ENCODE peak calls at places on chromosome 1, in four cellular contexts. F, L, P and V are unnamed samples.

GRCh38 chr1:151912973-151913372 is 3.7 kb upstream of the THEM4 start:
- DNase-seq in F (no peak), L (no peak), P (no peak), V (no peak)

GRCh38 chr1:89487972-89488371 is 36.7 kb upstream of the LRRC8B start:
- DNase-seq in F (no peak), L (no peak), P (no peak), V (no peak)

GRCh38 chr1:20788489-20788795 is 1.3 kb upstream of the HP1BP3 start:
- DNase-seq in F (no peak), L (no peak), P (no peak), V (no peak)

GRCh38 chr1:205584732-205585131 is 47.1 kb downstream of the ELK4 start:
- DNase-seq in F (no peak), L (no peak), P (no peak), V (no peak)

GRCh38 chr1:160211010-160211790 is 6.0 kb downstream of the PEA15 start:
- DNase-seq in F (peak; percentile 24), L (no peak), P (no peak), V (no peak)

GRCh38 chr1:183652547-183653467 is at the start of gene APOBEC4:
- DNase-seq in F (no peak), L (no peak), P (peak; percentile 97), V (no peak)

GRCh38 chr1:237556911-237557310 is 333.8 kb downstream of the ZP4 start:
- DNase-seq in F (no peak), L (no peak), P (no peak), V (no peak)

GRCh38 chr1:183515002-183515689 is 42.8 kb downstream of the SMG7 start:
- DNase-seq in F (peak; percentile 89), L (no peak), P (peak; percentile 57), V (no peak)

GRCh38 chr1:15051898-15052528 is 101.5 kb upstream of the TMEM51 start:
- DNase-seq in F (peak; percentile 48), L (no peak), P (no peak), V (no peak)

GRCh38 chr1:79259390-79260336 is 253.1 kb upstream of the ADGRL4 start:
- DNase-seq in F (peak; percentile 72), L (no peak), P (no peak), V (no peak)

GRCh38 chr1:8077602-8078001 is 51.5 kb upstream of the ERRFI1 start:
- DNase-seq in F (no peak), L (no peak), P (no peak), V (no peak)

GRCh38 chr1:46490603-46491499 is 1.2 kb downstream of the DMBX1 start:
- DNase-seq in F (peak; percentile 34), L (no peak), P (peak; percentile 20), V (no peak)

GRCh38 chr1:46489638-46490602 is at the start of gene DMBX1:
- DNase-seq in F (peak; percentile 58), L (no peak), P (peak; percentile 62), V (peak; percentile 26)

GRCh38 chr1:46487818-46488218 is 1.8 kb upstream of the DMBX1 start:
- DNase-seq in F (no peak), L (no peak), P (no peak), V (no peak)

GRCh38 chr1:46488343-46489168 is 1.1 kb upstream of the DMBX1 start:
- DNase-seq in F (peak; percentile 57), L (no peak), P (no peak), V (no peak)

GRCh38 chr1:46489169-46489637 is 433 bp upstream of the DMBX1 start:
- DNase-seq in F (no peak), L (no peak), P (peak; percentile 39), V (no peak)
- H3K4me3 ChIP-seq in F (peak overlapping the region; percentile 41), L (peak overlapping the region; percentile 45), P (peak overlapping the region; percentile 39), V (peak overlapping the region; percentile 44)

DNA sequence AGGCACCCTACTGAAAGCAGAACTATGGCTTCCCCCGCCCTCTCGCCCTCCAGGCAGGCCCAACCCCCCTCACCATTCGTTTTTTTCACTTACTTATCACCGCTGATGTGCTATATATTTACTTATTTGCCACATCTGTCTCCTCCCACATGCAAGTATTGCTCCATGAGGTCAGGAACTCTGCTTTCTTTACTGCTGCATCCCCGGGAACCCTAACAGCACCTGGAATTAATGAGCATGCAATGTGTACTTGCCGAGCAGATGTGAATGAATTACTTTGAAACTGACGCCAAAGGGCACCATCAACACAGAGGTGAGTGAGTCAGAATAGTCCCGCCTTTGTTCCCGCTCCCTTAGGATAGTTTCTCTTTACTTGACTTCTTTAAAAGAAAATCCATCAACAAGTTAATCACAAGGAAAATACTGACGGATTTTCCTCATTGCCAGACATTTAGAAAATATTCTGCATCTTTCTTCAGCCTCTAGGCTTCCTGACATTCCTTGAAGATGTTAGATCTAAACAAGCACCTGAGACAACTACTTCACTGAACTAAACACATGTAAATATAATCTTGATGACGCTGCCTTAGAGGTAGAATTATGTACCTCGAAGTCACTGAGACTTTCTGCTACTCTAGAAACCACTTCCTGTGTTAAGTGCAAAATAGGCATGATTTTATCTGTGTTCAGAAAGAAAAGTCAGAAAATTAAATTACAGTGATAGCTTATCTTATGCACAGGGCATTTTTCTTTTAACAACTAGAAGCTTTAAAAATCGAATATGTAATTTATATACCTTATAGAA is 17.5 kb upstream of the RAB4A start:
- DNase-seq in F (peak; percentile 19), L (no peak), P (peak; percentile 92), V (no peak)
- H3K4me1 ChIP-seq in F (no peaks in the 10 kb centered on the region), L (peaks cover 9% of the 10 kb centered on the region), P (peaks cover 6% of the 10 kb centered on the region), V (no peaks in the 10 kb centered on the region)

DNA sequence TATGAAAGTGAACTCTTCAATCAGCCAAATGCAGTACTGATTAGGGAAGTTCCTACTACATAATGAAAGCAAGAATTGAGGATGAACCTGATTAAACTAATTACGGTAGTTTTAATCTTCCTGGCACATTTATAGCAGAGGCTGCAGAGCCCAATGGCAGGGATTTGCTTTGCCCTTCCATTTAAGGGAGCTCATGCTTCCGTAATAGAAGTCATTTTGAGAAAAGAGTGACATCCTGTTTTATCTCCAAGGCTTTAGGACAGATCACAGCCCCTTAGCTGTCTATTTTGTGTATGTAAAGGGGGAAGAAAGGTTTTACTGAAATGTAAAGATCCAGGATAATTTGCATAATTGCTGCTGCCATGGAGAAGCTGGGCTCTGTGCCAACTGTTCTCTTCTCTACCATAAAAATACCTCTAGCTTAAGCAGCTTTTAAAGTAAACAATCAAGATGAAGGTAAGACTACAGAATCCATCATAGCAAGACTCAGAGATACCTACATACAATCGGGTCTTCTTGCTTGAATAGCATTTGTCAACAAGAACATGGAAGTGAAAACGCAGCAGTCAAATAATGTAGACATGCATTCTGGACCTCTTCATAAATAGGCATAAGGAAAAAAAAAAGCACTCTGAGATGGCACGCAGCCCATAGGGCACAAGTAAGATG is 62.5 kb downstream of the ASH1L start:
- DNase-seq in F (peak; percentile 9), L (no peak), P (peak; percentile 79), V (no peak)
- H3K4me3 ChIP-seq in F (no peak overlapping the region), L (no peak overlapping the region), P (no peak overlapping the region), V (no peak overlapping the region)

DNA sequence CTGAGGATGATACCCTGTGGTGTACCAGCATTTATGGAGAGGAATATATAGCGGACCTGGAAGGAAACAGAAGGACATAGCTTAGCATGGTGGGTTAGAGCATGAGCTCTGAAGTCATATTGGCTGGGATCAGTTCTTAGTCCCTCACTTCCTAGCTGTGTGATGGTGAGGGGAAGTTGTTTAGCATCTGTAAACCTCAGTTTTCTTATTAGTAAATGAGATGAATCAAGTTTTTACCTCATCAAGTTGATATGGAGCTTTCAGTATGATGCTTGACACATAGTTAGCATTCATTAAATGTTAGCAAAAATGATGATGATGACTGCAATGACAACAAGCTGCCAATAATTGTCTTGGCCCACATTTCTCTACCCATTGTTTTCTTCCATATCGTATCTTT is 84.8 kb downstream of the NEK7 start:
- DNase-seq in F (no peak), L (no peak), P (no peak), V (no peak)
- H3K4me1 ChIP-seq in F (peaks cover 26% of the 10 kb centered on the region), L (peaks cover 3% of the 10 kb centered on the region), P (no peaks in the 10 kb centered on the region), V (peaks cover 11% of the 10 kb centered on the region)

GRCh38 chr1:198173832-198174231 is 17.0 kb downstream of the NEK7 start:
- DNase-seq in F (no peak), L (no peak), P (no peak), V (no peak)
- H3K4me3 ChIP-seq in F (no peak overlapping the region), L (no peak overlapping the region), P (no peak overlapping the region), V (no peak overlapping the region)